ENCODE peak calls at places on chromosomes 3 and 15, in four cellular contexts. One of them, this sample, is unnamed.
A peak's percentile ranks its signal among the peaks of the same experiment; 100 is the strongest.

GRCh38 chr3:73446467-73447110 is 178.2 kb downstream of the PDZRN3 start:
- DNase-seq in A549: no peak
- DNase-seq in SJSA1: no peak
- DNase-seq in RWPE2: no peak
- DNase-seq in this sample: no peak

GRCh38 chr15:83474578-83474977 is 27.4 kb downstream of the SH3GL3 start:
- DNase-seq in A549: no peak
- DNase-seq in SJSA1: no peak
- DNase-seq in RWPE2: no peak
- DNase-seq in this sample: no peak

GRCh38 chr3:197003461-197004385 is 25.9 kb downstream of the MELTF start:
- DNase-seq in A549: no peak
- DNase-seq in SJSA1: no peak
- DNase-seq in RWPE2: peak; percentile 52
- DNase-seq in this sample: no peak

GRCh38 chr15:91861223-91861622 is 7.7 kb downstream of the SLCO3A1 start:
- DNase-seq in A549: no peak
- DNase-seq in SJSA1: no peak
- DNase-seq in RWPE2: no peak
- DNase-seq in this sample: no peak

GRCh38 chr3:55968331-55968730 is 481.2 kb upstream of the WNT5A start:
- DNase-seq in A549: no peak
- DNase-seq in SJSA1: no peak
- DNase-seq in RWPE2: no peak
- DNase-seq in this sample: no peak

GRCh38 chr3:114418107-114418506 is 124.3 kb downstream of the TIGIT start:
- DNase-seq in A549: no peak
- DNase-seq in SJSA1: no peak
- DNase-seq in RWPE2: no peak
- DNase-seq in this sample: no peak

GRCh38 chr15:39127925-39128617 is 452.8 kb upstream of the THBS1 start:
- DNase-seq in A549: peak; percentile 80
- DNase-seq in SJSA1: peak; percentile 98
- DNase-seq in RWPE2: peak; percentile 78
- DNase-seq in this sample: no peak

GRCh38 chr3:35677797-35678196 is 38.5 kb downstream of the ARPP21 start:
- DNase-seq in A549: no peak
- DNase-seq in SJSA1: no peak
- DNase-seq in RWPE2: no peak
- DNase-seq in this sample: no peak

GRCh38 chr3:37492977-37493471 is 318.6 kb upstream of the LRRFIP2 start:
- DNase-seq in A549: no peak
- DNase-seq in SJSA1: peak; percentile 51
- DNase-seq in RWPE2: no peak
- DNase-seq in this sample: no peak

GRCh38 chr15:81950841-81951414 is 94.9 kb downstream of the MEX3B start:
- DNase-seq in A549: no peak
- DNase-seq in SJSA1: peak; percentile 35
- DNase-seq in RWPE2: no peak
- DNase-seq in this sample: no peak

GRCh38 chr3:153756816-153757215 is 364.4 kb upstream of the ARHGEF26 start:
- DNase-seq in A549: no peak
- DNase-seq in SJSA1: no peak
- DNase-seq in RWPE2: no peak
- DNase-seq in this sample: no peak

GRCh38 chr15:63918901-63919348 is 85.2 kb upstream of the HERC1 start:
- DNase-seq in A549: no peak
- DNase-seq in SJSA1: no peak
- DNase-seq in RWPE2: no peak
- DNase-seq in this sample: no peak

GRCh38 chr3:88113311-88114162 is 36.2 kb upstream of the C3orf38 start:
- DNase-seq in A549: peak; percentile 37
- DNase-seq in SJSA1: peak; percentile 35
- DNase-seq in RWPE2: no peak
- DNase-seq in this sample: peak; percentile 66

GRCh38 chr3:133040696-133041523 is 2.7 kb downstream of the TMEM108 start:
- DNase-seq in A549: peak; percentile 67
- DNase-seq in SJSA1: peak; percentile 54
- DNase-seq in RWPE2: no peak
- DNase-seq in this sample: no peak

GRCh38 chr3:94483403-94483802 is 420.5 kb downstream of the NSUN3 start:
- DNase-seq in A549: no peak
- DNase-seq in SJSA1: no peak
- DNase-seq in RWPE2: no peak
- DNase-seq in this sample: no peak

GRCh38 chr15:73571346-73571745 is 61.8 kb downstream of the NPTN start:
- DNase-seq in A549: no peak
- DNase-seq in SJSA1: no peak
- DNase-seq in RWPE2: no peak
- DNase-seq in this sample: no peak

GRCh38 chr3:99683465-99683864 is 45.1 kb downstream of the COL8A1 start:
- DNase-seq in A549: no peak
- DNase-seq in SJSA1: no peak
- DNase-seq in RWPE2: no peak
- DNase-seq in this sample: no peak

GRCh38 chr3:83321891-83322290 is 1560.4 kb upstream of the GBE1 start:
- DNase-seq in A549: no peak
- DNase-seq in SJSA1: no peak
- DNase-seq in RWPE2: no peak
- DNase-seq in this sample: no peak

GRCh38 chr3:160941885-160942494 is 163.2 kb downstream of the B3GALNT1 start:
- DNase-seq in A549: peak; percentile 22
- DNase-seq in SJSA1: peak; percentile 59
- DNase-seq in RWPE2: no peak
- DNase-seq in this sample: peak; percentile 65

GRCh38 chr15:25830844-25831443 is 32.2 kb downstream of the ATP10A start:
- DNase-seq in A549: no peak
- DNase-seq in SJSA1: peak; percentile 92
- DNase-seq in RWPE2: peak; percentile 87
- DNase-seq in this sample: no peak

GRCh38 chr3:36906504-36907149 is 38.2 kb downstream of the TRANK1 start:
- DNase-seq in A549: no peak
- DNase-seq in SJSA1: no peak
- DNase-seq in RWPE2: no peak
- DNase-seq in this sample: peak; percentile 59

GRCh38 chr15:90838066-90838465 is 30.3 kb upstream of the FURIN start:
- DNase-seq in A549: no peak
- DNase-seq in SJSA1: no peak
- DNase-seq in RWPE2: no peak
- DNase-seq in this sample: peak; percentile 90

GRCh38 chr15:68694111-68694510 is 115.3 kb downstream of the CORO2B start:
- DNase-seq in A549: no peak
- DNase-seq in SJSA1: no peak
- DNase-seq in RWPE2: no peak
- DNase-seq in this sample: no peak

GRCh38 chr15:82950746-82951370 is 1.7 kb downstream of the HOMER2 start:
- DNase-seq in A549: no peak
- DNase-seq in SJSA1: no peak
- DNase-seq in RWPE2: no peak
- DNase-seq in this sample: no peak

GRCh38 chr3:138944842-138945645 is 1.9 kb downstream of the FOXL2 start:
- DNase-seq in A549: no peak
- DNase-seq in SJSA1: no peak
- DNase-seq in RWPE2: no peak
- DNase-seq in this sample: no peak

GRCh38 chr15:52699457-52699856 is 20.3 kb upstream of the ATOSA start:
- DNase-seq in A549: no peak
- DNase-seq in SJSA1: peak; percentile 13
- DNase-seq in RWPE2: no peak
- DNase-seq in this sample: no peak

GRCh38 chr15:96347181-96348111 is 16.9 kb downstream of the NR2F2 start:
- DNase-seq in A549: no peak
- DNase-seq in SJSA1: no peak
- DNase-seq in RWPE2: no peak
- DNase-seq in this sample: no peak

GRCh38 chr3:58414538-58415197 is 19.0 kb downstream of the PDHB start:
- DNase-seq in A549: peak; percentile 26
- DNase-seq in SJSA1: peak; percentile 40
- DNase-seq in RWPE2: no peak
- DNase-seq in this sample: peak; percentile 56

GRCh38 chr3:119681279-119681678 is 4.1 kb upstream of the COX17 start:
- DNase-seq in A549: peak; percentile 27
- DNase-seq in SJSA1: no peak
- DNase-seq in RWPE2: no peak
- DNase-seq in this sample: no peak

GRCh38 chr15:68559342-68560310 is 19.2 kb upstream of the CORO2B start:
- DNase-seq in A549: peak; percentile 91
- DNase-seq in SJSA1: peak; percentile 77
- DNase-seq in RWPE2: peak; percentile 85
- DNase-seq in this sample: no peak

GRCh38 chr3:120048355-120048754 is 45.9 kb downstream of the GSK3B start:
- DNase-seq in A549: no peak
- DNase-seq in SJSA1: no peak
- DNase-seq in RWPE2: no peak
- DNase-seq in this sample: no peak

GRCh38 chr3:52218953-52219650 is 6.3 kb downstream of the TLR9 start:
- DNase-seq in A549: no peak
- DNase-seq in SJSA1: no peak
- DNase-seq in RWPE2: no peak
- DNase-seq in this sample: no peak

GRCh38 chr3:52218454-52218853 is 7.0 kb downstream of the TLR9 start:
- DNase-seq in A549: no peak
- DNase-seq in SJSA1: no peak
- DNase-seq in RWPE2: no peak
- DNase-seq in this sample: no peak

GRCh38 chr3:52218026-52218425 is 7.4 kb downstream of the TLR9 start:
- DNase-seq in A549: no peak
- DNase-seq in SJSA1: no peak
- DNase-seq in RWPE2: no peak
- DNase-seq in this sample: no peak

GRCh38 chr3:52216585-52217408 is 8.6 kb downstream of the TLR9 start:
- DNase-seq in A549: peak; percentile 14
- DNase-seq in SJSA1: no peak
- DNase-seq in RWPE2: peak; percentile 93
- DNase-seq in this sample: peak; percentile 91

DNA sequence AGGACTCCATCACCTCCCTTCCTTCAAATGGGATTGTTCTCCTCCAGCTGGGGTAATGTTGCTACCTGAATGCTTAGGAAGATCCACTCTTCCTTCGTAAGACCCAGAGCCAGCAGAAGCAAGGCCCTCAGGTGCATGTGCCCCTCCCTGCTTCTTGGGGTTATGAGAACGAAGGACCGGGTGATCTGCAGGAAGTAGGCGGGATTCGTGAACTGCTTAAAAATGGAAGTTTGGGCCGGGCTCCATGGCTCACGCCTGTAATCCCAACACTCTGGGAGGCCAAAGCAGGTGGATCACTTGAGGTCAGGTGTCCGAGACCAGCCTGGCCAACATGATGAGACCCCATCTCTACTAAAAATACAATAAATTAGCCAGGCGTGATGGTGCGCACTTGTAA is 8.0 kb downstream of the TLR9 start:
- DNase-seq in A549: no peak
- DNase-seq in SJSA1: no peak
- DNase-seq in RWPE2: no peak
- DNase-seq in this sample: no peak
- H3K4me1 ChIP-seq in A549: peaks cover 8% of the 10 kb centered on the region
- H3K4me1 ChIP-seq in SJSA1: peaks cover 12% of the 10 kb centered on the region
- H3K4me1 ChIP-seq in RWPE2: peaks cover 18% of the 10 kb centered on the region
- H3K4me1 ChIP-seq in this sample: peaks cover 80% of the 10 kb centered on the region

GRCh38 chr15:75348034-75348562 is 1.3 kb downstream of the NEIL1 start:
- DNase-seq in A549: no peak
- DNase-seq in SJSA1: no peak
- DNase-seq in RWPE2: no peak
- DNase-seq in this sample: no peak
- H3K4me1 ChIP-seq in A549: peaks cover 4% of the 10 kb centered on the region
- H3K4me1 ChIP-seq in SJSA1: peaks cover 17% of the 10 kb centered on the region
- H3K4me1 ChIP-seq in RWPE2: no peaks in the 10 kb centered on the region
- H3K4me1 ChIP-seq in this sample: peaks cover 36% of the 10 kb centered on the region

GRCh38 chr15:66706840-66707239 is 4.8 kb downstream of the SMAD6 start:
- DNase-seq in A549: no peak
- DNase-seq in SJSA1: no peak
- DNase-seq in RWPE2: no peak
- DNase-seq in this sample: no peak
- H3K4me1 ChIP-seq in A549: peaks cover 73% of the 10 kb centered on the region
- H3K4me1 ChIP-seq in SJSA1: peaks cover 78% of the 10 kb centered on the region
- H3K4me1 ChIP-seq in RWPE2: no peaks in the 10 kb centered on the region
- H3K4me1 ChIP-seq in this sample: peaks cover 13% of the 10 kb centered on the region

DNA sequence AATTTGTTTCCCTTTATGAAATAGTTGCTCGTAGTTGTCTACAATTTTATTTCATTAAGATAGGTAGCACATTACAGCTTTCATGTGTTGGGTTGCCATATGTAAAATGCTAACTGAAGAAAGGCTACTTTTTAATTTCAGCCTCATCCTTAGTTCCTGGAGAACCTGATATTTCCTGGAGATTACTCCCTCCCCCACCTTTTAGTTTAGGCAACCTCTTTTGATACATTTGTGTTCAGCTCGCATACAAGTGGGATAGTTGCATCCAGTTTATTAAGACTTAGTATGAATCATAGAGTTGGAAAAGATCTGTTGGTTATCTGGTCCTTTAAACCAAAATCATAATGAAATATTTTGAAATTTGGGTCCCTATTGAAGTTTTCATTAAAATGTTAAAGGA is 6.0 kb downstream of the SETD5 start:
- DNase-seq in A549: no peak
- DNase-seq in SJSA1: no peak
- DNase-seq in RWPE2: no peak
- DNase-seq in this sample: no peak
- H3K4me1 ChIP-seq in A549: peaks cover 73% of the 10 kb centered on the region
- H3K4me1 ChIP-seq in SJSA1: peaks cover 36% of the 10 kb centered on the region
- H3K4me1 ChIP-seq in RWPE2: peaks cover 61% of the 10 kb centered on the region
- H3K4me1 ChIP-seq in this sample: peaks cover 96% of the 10 kb centered on the region

GRCh38 chr3:134694946-134695543 is 44.2 kb upstream of the KY start:
- DNase-seq in A549: no peak
- DNase-seq in SJSA1: no peak
- DNase-seq in RWPE2: no peak
- DNase-seq in this sample: no peak

GRCh38 chr3:134696155-134696554 is 45.3 kb upstream of the KY start:
- DNase-seq in A549: no peak
- DNase-seq in SJSA1: no peak
- DNase-seq in RWPE2: no peak
- DNase-seq in this sample: no peak

GRCh38 chr3:134697830-134698699 is 47.2 kb upstream of the KY start:
- DNase-seq in A549: no peak
- DNase-seq in SJSA1: no peak
- DNase-seq in RWPE2: no peak
- DNase-seq in this sample: no peak

GRCh38 chr3:134699721-134700120 is 48.9 kb upstream of the KY start:
- DNase-seq in A549: no peak
- DNase-seq in SJSA1: no peak
- DNase-seq in RWPE2: no peak
- DNase-seq in this sample: no peak

DNA sequence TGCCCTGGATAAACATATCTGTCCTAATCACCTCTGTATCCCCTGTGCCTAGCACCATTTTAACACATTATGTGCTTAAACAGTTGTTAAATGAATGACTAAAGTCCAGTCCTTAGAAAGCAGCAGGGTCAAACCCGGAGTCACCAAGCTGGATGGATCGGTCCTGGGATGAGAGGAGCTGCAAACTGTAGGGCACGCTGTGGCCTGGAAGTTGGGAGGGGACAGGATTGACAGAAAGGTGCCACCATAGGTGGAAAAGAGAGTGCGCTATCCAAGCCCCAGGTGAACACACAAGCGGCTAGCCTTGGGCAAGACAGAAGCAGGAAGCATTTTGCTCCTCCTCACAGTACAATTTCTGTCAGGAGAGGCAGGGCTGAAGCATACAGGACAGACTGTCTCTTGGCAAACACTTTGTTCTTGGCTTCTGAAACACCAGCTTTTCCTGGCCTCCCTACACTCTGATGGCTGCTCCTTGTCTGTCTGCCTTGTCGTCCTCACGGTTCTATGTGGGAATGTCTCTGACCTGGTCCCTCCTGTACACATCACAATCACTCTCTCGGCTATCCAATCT is 48.4 kb upstream of the KY start:
- DNase-seq in A549: no peak
- DNase-seq in SJSA1: no peak
- DNase-seq in RWPE2: no peak
- DNase-seq in this sample: no peak
- H3K4me1 ChIP-seq in A549: no peaks in the 10 kb centered on the region
- H3K4me1 ChIP-seq in SJSA1: no peaks in the 10 kb centered on the region
- H3K4me1 ChIP-seq in RWPE2: no peaks in the 10 kb centered on the region
- H3K4me1 ChIP-seq in this sample: no peaks in the 10 kb centered on the region

This sample was measured in CD4-positive, alpha-beta memory T cell.